ENCODE peak calls at places on chromosome 6, in nine cellular contexts. J, X, K, Q, I, L, V, T and N are unnamed samples.

GRCh38 chr6:140546640-140547039 is 1172.2 kb upstream of the CITED2 start:
- DNase-seq in I (no peak), Q (peak), K (no peak), L (no peak), V (no peak), T (no peak), J (no peak), X (no peak), N (no peak)

GRCh38 chr6:74925683-74926082 is 280.2 kb downstream of the COL12A1 start:
- DNase-seq in X (no peak), Q (no peak), J (no peak), K (no peak), T (no peak), V (no peak), L (no peak), I (no peak), N (no peak)

GRCh38 chr6:139977887-139978332 is 603.5 kb upstream of the CITED2 start:
- DNase-seq in J (no peak), L (no peak), Q (peak), T (no peak), I (peak), X (no peak), V (no peak), K (no peak), N (no peak)

GRCh38 chr6:98024359-98024758 is 741.3 kb upstream of the MMS22L start:
- DNase-seq in I (no peak), X (no peak), Q (no peak), T (no peak), J (no peak), V (no peak), L (no peak), K (no peak), N (no peak)

GRCh38 chr6:147080215-147080614 is 124.0 kb upstream of the STXBP5 start:
- DNase-seq in T (no peak), J (no peak), K (no peak), I (no peak), V (no peak), Q (no peak), L (no peak), X (no peak), N (no peak)

GRCh38 chr6:38604700-38605099 is 35.0 kb downstream of the BTBD9 start:
- DNase-seq in I (no peak), V (no peak), Q (peak), L (no peak), K (no peak), T (no peak), J (no peak), X (no peak), N (no peak)

GRCh38 chr6:70131528-70131927 is 171.4 kb downstream of the COL9A1 start:
- DNase-seq in K (no peak), I (no peak), V (no peak), J (no peak), T (no peak), L (no peak), Q (no peak), X (no peak), N (no peak)

GRCh38 chr6:113627480-113627879 is 229.7 kb upstream of the MARCKS start:
- DNase-seq in J (no peak), T (no peak), V (no peak), I (no peak), X (no peak), Q (no peak), K (no peak), L (no peak), N (no peak)

GRCh38 chr6:64012351-64013060 is 376.9 kb downstream of the PHF3 start:
- DNase-seq in V (peak), I (peak), X (no peak), L (peak), J (peak), K (no peak), Q (peak), T (peak), N (peak)

GRCh38 chr6:157329829-157330228 is 6.5 kb upstream of the TMEM242 start:
- DNase-seq in I (no peak), L (no peak), Q (no peak), X (no peak), T (no peak), J (no peak), K (no peak), V (no peak), N (no peak)

GRCh38 chr6:23349521-23350147 is 776.4 kb upstream of the NRSN1 start:
- DNase-seq in K (peak), Q (peak), J (peak), I (peak), X (no peak), L (peak), V (peak), T (no peak), N (no peak)

GRCh38 chr6:89244237-89244985 is 27.3 kb upstream of the GABRR1 start:
- DNase-seq in K (no peak), X (no peak), V (no peak), L (no peak), I (no peak), Q (no peak), T (no peak), J (no peak), N (no peak)